ENCODE peak calls at places on chromosomes 16 and 17, in five cellular contexts. One of them, this sample, is unnamed.

GRCh38 chr16:71383054-71383773 is 24.7 kb downstream of the CALB2 start:
- DNase-seq in astrocyte of the spinal cord: no peak
- DNase-seq in activated B cell treated with CpG ODN at 0.5 μM for 24 hours: no peak
- DNase-seq in A549: no peak
- DNase-seq in adrenal gland: no peak
- DNase-seq in this sample: no peak

GRCh38 chr17:75980188-75981018 is 1.4 kb downstream of the TEN1 start:
- DNase-seq in A549: no peak
- DNase-seq in astrocyte of the spinal cord: no peak
- DNase-seq in activated B cell treated with CpG ODN at 0.5 μM for 24 hours: no peak
- DNase-seq in adrenal gland: no peak
- DNase-seq in this sample: no peak

GRCh38 chr16:75219088-75219487 is 300 bp downstream of the CTRB1 start:
- DNase-seq in astrocyte of the spinal cord: no peak
- DNase-seq in A549: no peak
- DNase-seq in activated B cell treated with CpG ODN at 0.5 μM for 24 hours: no peak
- DNase-seq in adrenal gland: no peak
- DNase-seq in this sample: no peak

GRCh38 chr16:69017036-69017783 is 88.2 kb upstream of the HAS3 start:
- DNase-seq in A549: peak
- DNase-seq in adrenal gland: peak
- DNase-seq in astrocyte of the spinal cord: peak
- DNase-seq in activated B cell treated with CpG ODN at 0.5 μM for 24 hours: no peak
- DNase-seq in this sample: no peak

GRCh38 chr17:50935201-50936124 is 69.3 kb upstream of the TOB1 start:
- DNase-seq in adrenal gland: peak
- DNase-seq in astrocyte of the spinal cord: no peak
- DNase-seq in A549: peak
- DNase-seq in activated B cell treated with CpG ODN at 0.5 μM for 24 hours: no peak
- DNase-seq in this sample: no peak

GRCh38 chr16:6132121-6132520 is 1034.5 kb upstream of the EEF2KMT start:
- DNase-seq in astrocyte of the spinal cord: no peak
- DNase-seq in adrenal gland: no peak
- DNase-seq in A549: no peak
- DNase-seq in activated B cell treated with CpG ODN at 0.5 μM for 24 hours: no peak
- DNase-seq in this sample: no peak

GRCh38 chr17:38656959-38657823 is 17.6 kb downstream of the EPOP start:
- DNase-seq in astrocyte of the spinal cord: no peak
- DNase-seq in A549: no peak
- DNase-seq in activated B cell treated with CpG ODN at 0.5 μM for 24 hours: no peak
- DNase-seq in adrenal gland: no peak
- DNase-seq in this sample: no peak

GRCh38 chr16:65200374-65200773 is 78.5 kb upstream of the CDH11 start:
- DNase-seq in astrocyte of the spinal cord: no peak
- DNase-seq in A549: no peak
- DNase-seq in activated B cell treated with CpG ODN at 0.5 μM for 24 hours: no peak
- DNase-seq in adrenal gland: no peak
- DNase-seq in this sample: no peak

GRCh38 chr17:55577011-55577586 is 65.8 kb upstream of the SMIM36 start:
- DNase-seq in adrenal gland: peak
- DNase-seq in activated B cell treated with CpG ODN at 0.5 μM for 24 hours: peak
- DNase-seq in A549: no peak
- DNase-seq in astrocyte of the spinal cord: peak
- DNase-seq in this sample: peak

GRCh38 chr17:79842656-79843474 is 3.6 kb upstream of the CBX4 start:
- DNase-seq in activated B cell treated with CpG ODN at 0.5 μM for 24 hours: peak
- DNase-seq in A549: no peak
- DNase-seq in astrocyte of the spinal cord: no peak
- DNase-seq in adrenal gland: no peak
- DNase-seq in this sample: peak
- TF ChIP-seq CTCF in activated B cell treated with CpG ODN at 0.5 μM for 24 hours: no peak
- TF ChIP-seq CTCF in A549: no peak
- TF ChIP-seq CTCF in astrocyte of the spinal cord: no peak
- TF ChIP-seq CTCF in adrenal gland: no peak
- TF ChIP-seq CTCF in this sample: peak

GRCh38 chr17:16422416-16422815 is 7.0 kb downstream of the TRPV2 start:
- DNase-seq in activated B cell treated with CpG ODN at 0.5 μM for 24 hours: no peak
- DNase-seq in A549: no peak
- DNase-seq in astrocyte of the spinal cord: no peak
- DNase-seq in adrenal gland: no peak
- DNase-seq in this sample: no peak
- TF ChIP-seq CTCF in activated B cell treated with CpG ODN at 0.5 μM for 24 hours: no peak
- TF ChIP-seq CTCF in A549: no peak
- TF ChIP-seq CTCF in astrocyte of the spinal cord: no peak
- TF ChIP-seq CTCF in adrenal gland: no peak
- TF ChIP-seq CTCF in this sample: no peak

GRCh38 chr17:7932949-7933348 is 943 bp downstream of the CNTROB start:
- DNase-seq in adrenal gland: peak
- DNase-seq in activated B cell treated with CpG ODN at 0.5 μM for 24 hours: peak
- DNase-seq in A549: peak
- DNase-seq in astrocyte of the spinal cord: peak
- DNase-seq in this sample: peak
- TF ChIP-seq CTCF in adrenal gland: no peak
- TF ChIP-seq CTCF in activated B cell treated with CpG ODN at 0.5 μM for 24 hours: no peak
- TF ChIP-seq CTCF in A549: peak
- TF ChIP-seq CTCF in astrocyte of the spinal cord: peak
- TF ChIP-seq CTCF in this sample: peak

GRCh38 chr17:18949566-18949965 is 2.4 kb upstream of the SLC5A10 start:
- DNase-seq in adrenal gland: peak
- DNase-seq in A549: no peak
- DNase-seq in astrocyte of the spinal cord: no peak
- DNase-seq in activated B cell treated with CpG ODN at 0.5 μM for 24 hours: no peak
- DNase-seq in this sample: no peak

GRCh38 chr17:18953231-18953728 is 1.3 kb downstream of the SLC5A10 start:
- DNase-seq in A549: no peak
- DNase-seq in adrenal gland: no peak
- DNase-seq in activated B cell treated with CpG ODN at 0.5 μM for 24 hours: no peak
- DNase-seq in astrocyte of the spinal cord: no peak
- DNase-seq in this sample: no peak

GRCh38 chr17:18954321-18954720 is 2.4 kb downstream of the SLC5A10 start:
- DNase-seq in activated B cell treated with CpG ODN at 0.5 μM for 24 hours: no peak
- DNase-seq in A549: no peak
- DNase-seq in adrenal gland: no peak
- DNase-seq in astrocyte of the spinal cord: no peak
- DNase-seq in this sample: no peak

GRCh38 chr17:18950944-18951905 is 740 bp upstream of the SLC5A10 start:
- DNase-seq in A549: no peak
- DNase-seq in astrocyte of the spinal cord: no peak
- DNase-seq in activated B cell treated with CpG ODN at 0.5 μM for 24 hours: no peak
- DNase-seq in adrenal gland: no peak
- DNase-seq in this sample: no peak

GRCh38 chr17:18951941-18952842 is at the start of gene SLC5A10:
- DNase-seq in astrocyte of the spinal cord: no peak
- DNase-seq in activated B cell treated with CpG ODN at 0.5 μM for 24 hours: no peak
- DNase-seq in A549: peak
- DNase-seq in adrenal gland: no peak
- DNase-seq in this sample: no peak
- TF ChIP-seq CTCF in astrocyte of the spinal cord: peak
- TF ChIP-seq CTCF in activated B cell treated with CpG ODN at 0.5 μM for 24 hours: no peak
- TF ChIP-seq CTCF in A549: no peak
- TF ChIP-seq CTCF in adrenal gland: no peak
- TF ChIP-seq CTCF in this sample: peak

DNA sequence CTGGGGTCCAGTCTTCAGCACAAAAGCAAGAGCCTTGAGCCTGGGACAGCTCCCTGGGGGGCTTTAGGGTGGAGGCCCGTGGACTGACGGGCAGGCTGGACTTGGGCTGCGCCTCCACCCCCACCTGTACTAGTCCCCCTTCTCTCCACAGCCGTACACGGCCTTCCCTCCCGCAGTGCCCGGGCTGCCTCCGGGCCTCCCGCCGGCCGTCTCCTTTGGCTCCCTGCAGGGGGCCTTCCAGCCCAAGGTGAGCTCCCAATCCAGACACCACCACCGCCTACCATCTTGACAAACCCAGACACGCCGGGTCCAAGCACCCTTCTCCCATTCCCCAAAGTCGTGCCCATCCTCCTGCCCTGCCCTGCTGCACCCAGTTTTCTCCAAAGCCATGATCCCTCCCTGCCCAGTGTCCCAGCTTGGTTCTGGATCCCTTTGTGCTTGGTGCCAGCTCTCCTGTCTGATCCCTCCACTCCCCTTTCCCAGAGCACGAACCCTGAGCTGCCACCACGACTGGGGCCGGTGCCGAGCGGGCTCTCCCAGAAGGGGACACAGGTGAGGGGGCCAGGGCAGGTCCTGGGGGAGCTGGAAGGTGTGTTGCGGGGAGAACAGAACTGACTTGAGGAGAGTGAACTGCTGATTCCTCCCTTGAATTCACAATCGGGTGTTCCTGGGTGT is 7.1 kb downstream of the FBRS start:
- DNase-seq in astrocyte of the spinal cord: no peak
- DNase-seq in A549: no peak
- DNase-seq in activated B cell treated with CpG ODN at 0.5 μM for 24 hours: no peak
- DNase-seq in adrenal gland: no peak
- DNase-seq in this sample: no peak
- TF ChIP-seq CTCF in astrocyte of the spinal cord: no peak
- TF ChIP-seq CTCF in A549: no peak
- TF ChIP-seq CTCF in activated B cell treated with CpG ODN at 0.5 μM for 24 hours: no peak
- TF ChIP-seq CTCF in adrenal gland: no peak
- TF ChIP-seq CTCF in this sample: no peak

This sample was measured in GM13977.